ENCODE peak calls at places on chromosome 3, in nine cellular contexts. Z is AG04450, W is AG09309, M is lower leg skin, D is MM.1S, H is spleen, J is stomach, R is GM12865, U is coronary artery. A is an unnamed sample.

GRCh38 chr3:108510496-108510895 is at the start of gene MYH15:
- DNase-seq in Z (no peak), W (no peak), M (no peak), D (no peak), H (no peak), J (no peak), R (no peak), U (no peak), A (no peak)

GRCh38 chr3:60025071-60026055 is 975.5 kb upstream of the CFAP20DC start:
- DNase-seq in Z (no peak), W (peak), M (no peak), D (no peak), H (no peak), J (no peak), R (no peak), U (no peak), A (no peak)

GRCh38 chr3:107796786-107797185 is 274.0 kb downstream of the BBX start:
- DNase-seq in Z (peak), W (peak), M (no peak), D (no peak), H (no peak), J (no peak), R (no peak), U (no peak), A (no peak)

GRCh38 chr3:64244011-64244942 is 19.0 kb upstream of the PRICKLE2 start:
- DNase-seq in Z (no peak), W (no peak), M (no peak), D (peak), H (no peak), J (no peak), R (peak), U (no peak), A (no peak)

GRCh38 chr3:153830552-153830951 is 290.6 kb upstream of the ARHGEF26 start:
- DNase-seq in Z (no peak), W (no peak), M (no peak), D (no peak), H (no peak), J (no peak), R (no peak), U (no peak), A (no peak)

GRCh38 chr3:192887047-192887446 is 30.6 kb downstream of the MB21D2 start:
- DNase-seq in Z (no peak), W (no peak), M (no peak), D (no peak), H (no peak), J (no peak), R (peak), U (no peak), A (no peak)

GRCh38 chr3:51099794-51100542 is 285.1 kb upstream of the MANF start:
- DNase-seq in Z (peak), W (peak), M (no peak), D (no peak), H (no peak), J (peak), R (peak), U (no peak), A (peak)

GRCh38 chr3:197001972-197002700 is 27.5 kb downstream of the MELTF start:
- DNase-seq in Z (no peak), W (no peak), M (no peak), D (no peak), H (peak), J (no peak), R (no peak), U (no peak), A (peak)

GRCh38 chr3:11005686-11006256 is 13.2 kb downstream of the SLC6A1 start:
- DNase-seq in Z (no peak), W (no peak), M (no peak), D (no peak), H (no peak), J (no peak), R (no peak), U (no peak), A (no peak)

GRCh38 chr3:69116897-69117296 is 5.5 kb downstream of the LMOD3 start:
- DNase-seq in Z (no peak), W (no peak), M (no peak), D (no peak), H (no peak), J (peak), R (no peak), U (no peak), A (peak)

GRCh38 chr3:179526482-179526881 is 36.2 kb upstream of the ACTL6A start:
- DNase-seq in Z (no peak), W (no peak), M (no peak), D (no peak), H (no peak), J (no peak), R (no peak), U (no peak), A (no peak)

GRCh38 chr3:169966951-169967915 is 626 bp downstream of the SEC62 start:
- DNase-seq in Z (peak), W (no peak), M (peak), D (peak), H (no peak), J (peak), R (peak), U (no peak), A (peak)

GRCh38 chr3:116863270-116863770 is 153.7 kb downstream of the TUSC7 start:
- DNase-seq in Z (no peak), W (no peak), M (no peak), D (no peak), H (no peak), J (no peak), R (no peak), U (no peak), A (no peak)

GRCh38 chr3:38099518-38099917 is 37.4 kb downstream of the ACAA1 start:
- DNase-seq in Z (no peak), W (no peak), M (no peak), D (no peak), H (no peak), J (no peak), R (no peak), U (no peak), A (no peak)

GRCh38 chr3:66265627-66266026 is 44.8 kb downstream of the SLC25A26 start:
- DNase-seq in Z (no peak), W (no peak), M (no peak), D (no peak), H (no peak), J (no peak), R (no peak), U (no peak), A (no peak)

GRCh38 chr3:62718011-62718410 is 157.2 kb downstream of the CADPS start:
- DNase-seq in Z (no peak), W (no peak), M (no peak), D (no peak), H (no peak), J (no peak), R (no peak), U (no peak), A (no peak)

GRCh38 chr3:54831091-54831490 is 96.8 kb downstream of the LRTM1 start:
- DNase-seq in Z (no peak), W (no peak), M (no peak), D (no peak), H (no peak), J (no peak), R (no peak), U (no peak), A (no peak)

GRCh38 chr3:111732248-111732879 is 126.7 kb upstream of the PHLDB2 start:
- DNase-seq in Z (no peak), W (no peak), M (no peak), D (no peak), H (no peak), J (peak), R (no peak), U (no peak), A (peak)

GRCh38 chr3:195886181-195887141 is 21.9 kb downstream of the TNK2 start:
- DNase-seq in Z (no peak), W (no peak), M (no peak), D (no peak), H (no peak), J (no peak), R (no peak), U (no peak), A (no peak)

GRCh38 chr3:194508486-194509449 is 22.0 kb upstream of the ATP13A3 start:
- DNase-seq in Z (no peak), W (no peak), M (no peak), D (no peak), H (no peak), J (no peak), R (no peak), U (no peak), A (no peak)

GRCh38 chr3:193375614-193376013 is 2.9 kb downstream of the ATP13A5 start:
- DNase-seq in Z (no peak), W (no peak), M (no peak), D (no peak), H (no peak), J (no peak), R (no peak), U (no peak), A (no peak)

GRCh38 chr3:99651561-99651960 is 13.2 kb downstream of the COL8A1 start:
- DNase-seq in Z (no peak), W (no peak), M (no peak), D (no peak), H (no peak), J (no peak), R (no peak), U (no peak), A (no peak)

GRCh38 chr3:49469037-49469875 is 811 bp upstream of the DAG1 start:
- DNase-seq in Z (no peak), W (peak), M (peak), D (no peak), H (peak), J (peak), R (peak), U (peak), A (peak)

GRCh38 chr3:150349314-150350097 is 58.6 kb upstream of the TSC22D2 start:
- DNase-seq in Z (no peak), W (no peak), M (no peak), D (no peak), H (peak), J (no peak), R (no peak), U (peak), A (no peak)

GRCh38 chr3:135382621-135383020 is 582.9 kb upstream of the PPP2R3A start:
- DNase-seq in Z (no peak), W (no peak), M (no peak), D (no peak), H (no peak), J (no peak), R (no peak), U (no peak), A (no peak)

GRCh38 chr3:196813903-196814302 is 53.8 kb upstream of the SENP5 start:
- DNase-seq in Z (no peak), W (no peak), M (no peak), D (no peak), H (no peak), J (no peak), R (no peak), U (no peak), A (no peak)

DNA sequence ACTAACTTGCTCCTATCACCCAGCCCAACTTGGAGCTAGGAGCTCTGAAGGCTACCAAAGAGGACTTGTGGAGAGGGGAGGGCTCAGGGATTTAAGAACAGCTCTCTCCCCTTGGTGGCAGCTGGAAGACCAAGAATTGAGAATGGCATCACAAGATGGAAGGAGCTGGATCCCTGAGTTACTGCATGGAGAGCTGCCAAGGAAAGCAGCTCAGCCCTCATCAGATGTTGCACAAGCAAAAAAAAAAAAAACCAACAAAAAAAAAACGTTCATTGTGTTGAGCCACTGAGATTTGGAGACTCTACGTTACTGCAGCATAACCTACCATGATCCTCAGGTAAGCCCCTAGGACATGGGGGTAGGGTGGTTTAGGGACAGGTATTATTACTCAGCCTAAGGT is 41.0 kb downstream of the ITGB5 start:
- DNase-seq in Z (no peak), W (peak), M (no peak), D (no peak), H (no peak), J (no peak), R (no peak), U (no peak), A (no peak)
- H3K4me3 ChIP-seq in Z (no peak), W (no peak), M (no peak), D (no peak), H (no peak), J (no peak), R (no peak), U (no peak), A (no peak)

DNA sequence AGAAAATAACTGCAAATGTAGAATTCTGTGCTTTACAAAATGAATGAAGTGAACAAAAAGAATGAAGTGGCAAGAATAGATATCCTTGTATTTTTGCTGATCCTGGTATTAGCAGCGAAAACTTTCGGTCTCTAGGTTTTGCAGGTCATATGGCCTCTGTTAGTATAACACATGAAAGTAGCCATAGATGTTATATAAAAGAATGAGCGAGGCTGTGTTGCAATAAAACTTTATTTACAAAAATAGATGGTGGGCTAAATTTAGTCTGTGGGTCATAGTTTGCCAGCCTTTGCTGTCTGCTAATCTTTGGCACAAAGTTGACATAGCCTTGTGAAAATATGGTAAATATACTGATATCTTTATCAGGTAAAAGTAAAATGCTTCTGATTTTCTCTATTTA is 35.2 kb downstream of the SEC22A start:
- DNase-seq in Z (no peak), W (no peak), M (no peak), D (no peak), H (no peak), J (no peak), R (no peak), U (no peak), A (no peak)
- TF ChIP-seq CTCF in Z (no peak), W (no peak), M (no peak), D (no peak), H (no peak), J (no peak), R (no peak), U (no peak), A (no peak)

DNA sequence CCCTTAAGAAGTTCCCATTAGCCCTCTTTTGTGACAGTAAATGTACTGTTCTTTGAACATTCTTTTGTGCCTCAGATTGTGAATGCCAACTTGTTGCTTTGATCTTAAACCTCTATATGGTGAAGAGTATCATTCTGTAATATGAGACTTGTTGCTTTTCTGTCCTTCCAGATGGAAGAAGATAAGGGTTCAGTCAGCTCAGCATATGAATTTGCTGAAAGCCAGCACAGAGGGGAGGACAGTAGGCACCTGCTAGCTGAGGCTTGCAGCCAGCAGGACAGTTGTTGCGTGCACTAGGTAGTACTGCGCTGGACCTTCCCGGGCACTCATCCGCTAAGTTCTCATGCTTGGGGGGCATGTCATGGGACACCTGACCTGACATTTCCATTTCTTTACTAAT is 74.7 kb downstream of the DCUN1D1 start:
- DNase-seq in Z (no peak), W (no peak), M (no peak), D (no peak), H (no peak), J (no peak), R (no peak), U (no peak), A (no peak)
- H3K4me3 ChIP-seq in Z (no peak), W (no peak), M (no peak), D (no peak), H (no peak), J (no peak), R (no peak), U (no peak), A (no peak)

DNA sequence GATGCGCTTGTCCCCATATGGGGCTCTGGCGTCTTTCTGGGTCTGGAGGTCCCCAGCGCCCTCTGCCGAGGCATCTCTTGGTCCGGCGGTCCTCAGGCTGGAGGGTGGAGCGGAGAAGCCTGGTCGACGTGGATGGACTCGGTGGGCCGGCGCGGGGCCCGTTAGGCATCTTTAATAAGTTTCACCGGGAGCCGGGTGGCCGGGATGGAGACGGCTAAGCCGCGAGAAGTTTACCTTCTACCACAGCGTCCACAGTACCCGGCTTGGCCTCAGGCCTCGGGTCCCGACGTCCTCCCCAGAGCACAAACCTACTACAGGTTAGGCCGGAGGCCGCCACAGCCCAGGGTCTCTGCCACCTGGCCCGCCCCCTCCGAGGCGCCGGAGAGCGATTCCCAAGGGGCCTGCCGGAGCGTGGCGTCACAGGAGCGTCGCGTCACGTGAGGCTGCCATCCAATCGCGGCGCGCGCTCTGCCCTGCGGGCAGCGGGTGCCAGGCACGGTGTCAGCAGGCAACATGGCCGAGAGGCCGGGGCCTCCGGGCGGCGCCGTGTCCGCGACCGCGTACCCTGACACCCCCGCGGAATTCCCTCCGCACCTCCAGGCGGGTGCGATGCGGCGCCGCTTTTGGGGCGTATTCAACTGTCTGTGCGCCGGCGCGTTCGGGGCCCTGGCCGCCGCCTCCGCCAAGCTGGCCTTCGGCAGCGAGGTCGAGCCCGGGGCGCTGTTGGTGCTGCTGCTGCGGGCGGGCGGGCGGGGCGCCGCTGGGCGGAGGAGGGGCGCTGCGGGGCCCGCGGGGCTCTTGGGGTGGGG is at the start of gene TMEM42:
- DNase-seq in Z (peak), W (peak), M (peak), D (peak), H (peak), J (peak), R (peak), U (peak), A (peak)
- TF ChIP-seq CTCF in Z (peak), W (peak), M (no peak), D (peak), H (no peak), J (no peak), R (no peak), U (no peak), A (no peak)

A was measured in pancreas.